ENCODE peak calls at places on chromosomes 13 and 19, in nine cellular contexts. R is AG04450; S is fibroblast of lung; E is thoracic aorta; G is dorsolateral prefrontal cortex; J is heart right ventricle; V is psoas muscle; Q is CD4-positive, alpha-beta memory T cell; I is left ventricle myocardium inferior. F is an unnamed sample. For H3K27me3, the result is how much of the 10 kb centered on the place peaks cover.

GRCh38 chr19:6610934-6611370 is 20.0 kb upstream of the CD70 start:
- DNase-seq in R (no peak), S (peak), E (no peak), G (no peak), J (no peak), V (no peak), Q (no peak), I (no peak), F (no peak)

GRCh38 chr13:27000686-27001085 is 170.9 kb downstream of the USP12 start:
- DNase-seq in R (no peak), S (no peak), E (no peak), G (no peak), J (no peak), V (no peak), Q (no peak), I (no peak), F (peak)

GRCh38 chr19:43438291-43439162 is 23.8 kb downstream of the TEX101 start:
- DNase-seq in R (peak), S (peak), E (no peak), G (no peak), J (peak), V (peak), Q (peak), I (peak), F (no peak)

GRCh38 chr13:39415003-39415402 is 188.0 kb downstream of the LHFPL6 start:
- DNase-seq in R (no peak), S (peak), E (no peak), G (no peak), J (peak), V (no peak), Q (no peak), I (no peak), F (no peak)

GRCh38 chr13:98504371-98504963 is 72.4 kb downstream of the STK24 start:
- DNase-seq in R (no peak), S (no peak), E (no peak), G (no peak), J (no peak), V (no peak), Q (peak), I (no peak), F (no peak)

GRCh38 chr19:18086590-18087138 is at the start of gene IL12RB1:
- DNase-seq in R (no peak), S (no peak), E (no peak), G (no peak), J (no peak), V (no peak), Q (peak), I (no peak), F (no peak)

GRCh38 chr19:47848871-47849473 is 10.1 kb upstream of the TPRX2 start:
- DNase-seq in R (no peak), S (no peak), E (no peak), G (no peak), J (no peak), V (no peak), Q (peak), I (no peak), F (no peak)

GRCh38 chr19:1950640-1951039 is 9.7 kb downstream of the CSNK1G2 start:
- DNase-seq in R (no peak), S (no peak), E (no peak), G (no peak), J (no peak), V (no peak), Q (no peak), I (no peak), F (peak)

GRCh38 chr13:69856331-69856730 is 251.3 kb upstream of the ATXN8OS start:
- DNase-seq in R (no peak), S (peak), E (no peak), G (no peak), J (no peak), V (no peak), Q (no peak), I (no peak), F (no peak)

GRCh38 chr13:25493930-25494707 is 122.3 kb downstream of the ATP8A2 start:
- DNase-seq in R (no peak), S (no peak), E (no peak), G (no peak), J (no peak), V (no peak), Q (no peak), I (no peak), F (no peak)

GRCh38 chr13:110856941-110857835 is 57.7 kb downstream of the ANKRD10 start:
- DNase-seq in R (no peak), S (no peak), E (no peak), G (no peak), J (no peak), V (no peak), Q (no peak), I (no peak), F (no peak)

GRCh38 chr19:16400911-16401675 is 70.7 kb downstream of the EPS15L1 start:
- DNase-seq in R (no peak), S (peak), E (peak), G (peak), J (no peak), V (peak), Q (no peak), I (no peak), F (no peak)

GRCh38 chr19:39415111-39416046 is 2.9 kb downstream of the PLEKHG2 start:
- DNase-seq in R (no peak), S (no peak), E (no peak), G (no peak), J (no peak), V (no peak), Q (no peak), I (no peak), F (no peak)

GRCh38 chr13:99955107-99955746 is 16.3 kb downstream of the ZIC5 start:
- DNase-seq in R (no peak), S (no peak), E (no peak), G (no peak), J (no peak), V (no peak), Q (no peak), I (no peak), F (peak)

GRCh38 chr19:4988770-4989251 is 19.9 kb downstream of the KDM4B start:
- DNase-seq in R (peak), S (peak), E (peak), G (no peak), J (peak), V (peak), Q (no peak), I (peak), F (no peak)

GRCh38 chr13:97068964-97069815 is 74.9 kb upstream of the OXGR1 start:
- DNase-seq in R (no peak), S (no peak), E (no peak), G (no peak), J (no peak), V (no peak), Q (no peak), I (no peak), F (no peak)

GRCh38 chr13:97648171-97648880 is 214.4 kb downstream of the RAP2A start:
- DNase-seq in R (no peak), S (no peak), E (no peak), G (no peak), J (no peak), V (no peak), Q (no peak), I (no peak), F (no peak)

GRCh38 chr19:10551698-10552301 is 8.1 kb downstream of the ATG4D start:
- DNase-seq in R (no peak), S (no peak), E (no peak), G (no peak), J (no peak), V (no peak), Q (peak), I (no peak), F (no peak)

GRCh38 chr13:30829145-30829544 is 76.9 kb upstream of the MEDAG start:
- DNase-seq in R (no peak), S (peak), E (no peak), G (no peak), J (no peak), V (no peak), Q (no peak), I (no peak), F (no peak)

GRCh38 chr13:110206170-110206569 is 100.8 kb downstream of the COL4A1 start:
- DNase-seq in R (no peak), S (no peak), E (no peak), G (no peak), J (no peak), V (no peak), Q (no peak), I (no peak), F (no peak)

DNA sequence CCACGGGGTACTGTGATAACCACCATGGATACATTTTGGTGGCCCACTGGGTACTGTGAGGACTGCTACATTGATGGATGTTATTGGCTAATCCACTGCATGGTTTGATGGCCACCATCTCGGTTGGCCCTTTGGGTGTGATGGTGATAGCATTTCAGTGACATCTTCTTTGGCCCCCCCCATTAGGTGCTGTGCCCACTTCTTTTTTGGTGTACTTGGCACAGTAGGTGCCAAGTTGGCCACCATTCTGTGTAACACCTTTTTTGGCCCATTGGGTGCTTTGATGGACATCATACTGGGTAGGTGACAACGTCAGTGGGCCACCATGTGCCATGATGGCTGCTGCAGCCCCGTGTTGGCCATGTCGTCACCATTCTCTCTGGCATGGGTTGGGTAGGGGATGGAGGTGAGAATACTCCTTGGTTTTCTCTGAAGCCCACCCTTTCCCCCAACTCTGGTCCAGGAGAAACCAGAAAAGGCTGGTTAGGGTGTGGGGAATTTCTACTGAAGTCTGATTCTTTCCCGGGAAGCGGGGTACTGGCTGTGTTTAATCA is 9.2 kb downstream of the FOXA3 start:
- DNase-seq in R (no peak), S (no peak), E (no peak), G (no peak), J (no peak), V (no peak), Q (no peak), I (no peak), F (no peak)
- H3K27me3 ChIP-seq in R (under half), S (under half), E (under half), G (under half), J (under half), V (under half), Q (under half), I (under half), F (under half)

GRCh38 chr13:50677687-50678463 is 165.6 kb downstream of the DLEU7 start:
- DNase-seq in R (no peak), S (peak), E (no peak), G (no peak), J (no peak), V (no peak), Q (no peak), I (no peak), F (no peak)

GRCh38 chr13:50672025-50672424 is 171.5 kb downstream of the DLEU7 start:
- DNase-seq in R (no peak), S (no peak), E (no peak), G (no peak), J (no peak), V (no peak), Q (no peak), I (no peak), F (no peak)

GRCh38 chr13:50679321-50679720 is 164.2 kb downstream of the DLEU7 start:
- DNase-seq in R (no peak), S (peak), E (no peak), G (no peak), J (no peak), V (no peak), Q (no peak), I (no peak), F (no peak)

GRCh38 chr13:50678464-50679162 is 164.9 kb downstream of the DLEU7 start:
- DNase-seq in R (no peak), S (peak), E (no peak), G (no peak), J (no peak), V (no peak), Q (no peak), I (no peak), F (no peak)

DNA sequence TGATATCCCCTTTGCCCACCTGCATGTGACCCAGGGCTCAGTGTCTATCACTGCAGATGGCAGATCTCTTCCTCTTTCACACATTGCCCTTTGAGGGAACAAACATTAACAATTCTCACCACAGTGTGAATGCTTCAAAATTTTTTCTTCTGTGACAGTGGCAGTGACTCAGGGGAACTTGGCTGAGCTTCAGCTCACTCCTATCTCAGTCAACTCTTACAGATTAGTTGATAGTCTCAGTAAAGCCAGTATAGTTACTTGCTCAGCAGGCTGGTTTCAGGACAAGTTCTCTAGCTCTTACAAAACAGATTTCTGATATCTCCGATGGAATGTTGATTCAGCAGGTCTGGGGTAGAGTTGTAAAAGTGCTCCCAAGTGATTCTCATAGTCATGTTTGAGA is 166.9 kb downstream of the DLEU7 start:
- DNase-seq in R (no peak), S (peak), E (no peak), G (no peak), J (no peak), V (no peak), Q (no peak), I (no peak), F (no peak)
- H3K27ac ChIP-seq in R (no peak), S (no peak), E (no peak), G (peak), J (peak), V (no peak), Q (no peak), I (peak), F (peak)

GRCh38 chr13:51707468-51707867 is 96.5 kb downstream of the DHRS12 start:
- DNase-seq in R (no peak), S (no peak), E (no peak), G (no peak), J (no peak), V (no peak), Q (no peak), I (no peak), F (no peak)

GRCh38 chr13:51704399-51705306 is 99.3 kb downstream of the DHRS12 start:
- DNase-seq in R (no peak), S (no peak), E (no peak), G (no peak), J (no peak), V (no peak), Q (no peak), I (no peak), F (no peak)
- H3K27me3 ChIP-seq in R (under half), S (under half), E (under half), G (under half), J (under half), V (under half), Q (under half), I (under half), F (under half)

GRCh38 chr13:41117859-41118258 is 14.7 kb downstream of the KBTBD6 start:
- DNase-seq in R (no peak), S (no peak), E (no peak), G (no peak), J (no peak), V (no peak), Q (no peak), I (no peak), F (no peak)

GRCh38 chr13:41127746-41128145 is 4.9 kb downstream of the KBTBD6 start:
- DNase-seq in R (no peak), S (no peak), E (no peak), G (no peak), J (no peak), V (no peak), Q (no peak), I (no peak), F (no peak)

DNA sequence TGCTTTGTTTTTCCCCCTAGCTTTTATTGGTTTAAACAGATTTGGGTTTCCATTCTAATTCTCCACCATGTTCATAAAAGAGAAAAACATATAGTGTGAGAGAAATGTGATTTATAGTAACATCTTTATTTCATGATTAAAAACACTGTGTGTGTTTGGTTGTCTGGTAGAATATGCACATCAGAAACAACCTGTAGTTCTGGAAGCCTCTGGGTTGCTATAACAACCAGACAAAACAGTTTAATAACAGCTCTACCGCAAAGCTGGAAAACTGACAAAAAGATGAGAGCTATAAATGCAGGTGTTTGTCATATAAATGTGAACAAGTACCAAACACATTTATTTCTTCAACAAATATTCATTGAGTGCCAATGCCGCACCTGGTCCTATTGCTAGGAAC is 9.8 kb downstream of the KBTBD6 start:
- DNase-seq in R (no peak), S (no peak), E (no peak), G (no peak), J (no peak), V (no peak), Q (peak), I (no peak), F (no peak)
- H3K27ac ChIP-seq in R (no peak), S (no peak), E (no peak), G (no peak), J (no peak), V (no peak), Q (no peak), I (no peak), F (no peak)

GRCh38 chr19:54668353-54668752 is 5.6 kb downstream of the LILRB4 start:
- DNase-seq in R (no peak), S (no peak), E (no peak), G (no peak), J (no peak), V (no peak), Q (no peak), I (no peak), F (no peak)
- H3K27me3 ChIP-seq in R (under half), S (under half), E (under half), G (under half), J (under half), V (under half), Q (under half), I (under half), F (half or more)

F was measured in left lung.